ENCODE peak calls at places on chromosomes 11 and 22, in five cellular contexts. Z is HS-5; Y is transverse colon; D is fibroblast of lung; J is naive thymus-derived CD8-positive, alpha-beta T cell. M is an unnamed sample.

GRCh38 chr11:77202941-77203900 is 75.2 kb downstream of the MYO7A start:
- DNase-seq in Z (no peak), Y (peak; percentile 5), D (no peak), J (no peak), M (no peak)

GRCh38 chr11:119361961-119362725 is 15.6 kb upstream of the MFRP start:
- DNase-seq in Z (no peak), Y (no peak), D (no peak), J (no peak), M (no peak)

GRCh38 chr11:118883368-118884071 is at the start of gene CXCR5:
- DNase-seq in Z (no peak), Y (peak; percentile 37), D (no peak), J (no peak), M (no peak)

GRCh38 chr22:47624277-47625012 is 862.0 kb downstream of the TBC1D22A start:
- DNase-seq in Z (no peak), Y (no peak), D (no peak), J (no peak), M (no peak)

GRCh38 chr11:87428266-87428665 is 390.5 kb downstream of the TMEM135 start:
- DNase-seq in Z (peak; percentile 43), Y (no peak), D (peak; percentile 1), J (no peak), M (no peak)

GRCh38 chr22:24512043-24512442 is 16.9 kb downstream of the UPB1 start:
- DNase-seq in Z (no peak), Y (no peak), D (no peak), J (no peak), M (no peak)

GRCh38 chr22:46851941-46852340 is 89.5 kb downstream of the TBC1D22A start:
- DNase-seq in Z (no peak), Y (no peak), D (no peak), J (no peak), M (no peak)

GRCh38 chr11:117189191-117189940 is 9.8 kb upstream of the TAGLN start:
- DNase-seq in Z (no peak), Y (peak; percentile 42), D (no peak), J (no peak), M (no peak)

GRCh38 chr22:28831140-28832072 is 31.0 kb upstream of the XBP1 start:
- DNase-seq in Z (no peak), Y (no peak), D (no peak), J (no peak), M (no peak)

GRCh38 chr11:94623120-94623735 is 56.1 kb downstream of the PIWIL4 start:
- DNase-seq in Z (peak; percentile 53), Y (peak; percentile 22), D (peak; percentile 79), J (peak; percentile 58), M (peak; percentile 60)